ENCODE peak calls at places on chromosomes 12 and 14, in five cellular contexts. V is HCT116, L is suprapubic skin, T is transverse colon, W is sigmoid colon. D is an unnamed sample.

GRCh38 chr14:101894365-101895113 is 69.8 kb upstream of the DYNC1H1 start:
- DNase-seq in W (no peak), V (no peak), T (peak; percentile 5), L (no peak), D (no peak)

GRCh38 chr14:22887990-22888378 is 5.0 kb downstream of the REM2 start:
- DNase-seq in V (no peak), L (no peak), W (no peak), T (peak; percentile 62), D (no peak)

GRCh38 chr12:54370218-54370730 is 6.0 kb upstream of the GPR84 start:
- DNase-seq in V (no peak), L (peak; percentile 91), W (peak; percentile 92), T (peak; percentile 79), D (peak; percentile 79)

GRCh38 chr12:43676183-43676813 is 82.3 kb downstream of the PUS7L start:
- DNase-seq in T (no peak), V (peak; percentile 46), L (no peak), W (no peak), D (no peak)

GRCh38 chr14:68395585-68395984 is 397.3 kb downstream of the ZFP36L1 start:
- DNase-seq in L (peak; percentile 74), V (no peak), W (peak; percentile 84), T (no peak), D (no peak)

GRCh38 chr12:68122236-68122920 is 37.2 kb downstream of the IFNG start:
- DNase-seq in V (no peak), L (no peak), W (no peak), T (no peak), D (no peak)

GRCh38 chr12:66014818-66015217 is 115.7 kb downstream of the LLPH start:
- DNase-seq in W (no peak), V (no peak), L (no peak), T (no peak), D (no peak)

GRCh38 chr14:95830386-95830785 is 46.2 kb upstream of the TUNAR start:
- DNase-seq in L (no peak), W (no peak), T (no peak), V (no peak), D (no peak)

GRCh38 chr12:1419849-1420371 is 174.5 kb downstream of the FBXL14 start:
- DNase-seq in V (no peak), W (no peak), L (no peak), T (no peak), D (no peak)

GRCh38 chr12:12379831-12380730 is 23.2 kb downstream of the BORCS5 start:
- DNase-seq in V (no peak), L (no peak), W (no peak), T (no peak), D (no peak)

GRCh38 chr12:880656-881055 is 68.8 kb downstream of the RAD52 start:
- DNase-seq in V (no peak), L (no peak), T (no peak), W (no peak), D (no peak)

GRCh38 chr14:99899578-99900178 is 106.5 kb downstream of the EML1 start:
- DNase-seq in W (no peak), L (no peak), T (no peak), V (peak; percentile 8), D (no peak)

GRCh38 chr14:52879958-52880357 is 70.9 kb downstream of the FERMT2 start:
- DNase-seq in T (no peak), V (no peak), L (no peak), W (no peak), D (no peak)

GRCh38 chr14:24508155-24508554 is at the start of gene CMA1:
- DNase-seq in W (no peak), T (no peak), V (no peak), L (no peak), D (no peak)

GRCh38 chr12:17691369-17691768 is 398.6 kb downstream of the RERGL start:
- DNase-seq in T (no peak), V (no peak), W (no peak), L (no peak), D (no peak)

GRCh38 chr14:99261916-99262787 is 9.8 kb downstream of the BCL11B start:
- DNase-seq in V (no peak), T (peak; percentile 57), L (no peak), W (no peak), D (no peak)

GRCh38 chr12:54977857-54978256 is 6.7 kb downstream of the TESPA1 start:
- DNase-seq in T (no peak), W (no peak), L (no peak), V (no peak), D (no peak)

GRCh38 chr12:115338566-115339294 is 654.8 kb upstream of the TBX3 start:
- DNase-seq in T (no peak), V (no peak), W (no peak), L (no peak), D (no peak)

GRCh38 chr12:115335048-115335447 is 651.1 kb upstream of the TBX3 start:
- DNase-seq in V (no peak), T (no peak), W (no peak), L (no peak), D (no peak)

GRCh38 chr12:115335594-115335993 is 651.6 kb upstream of the TBX3 start:
- DNase-seq in V (no peak), T (no peak), W (no peak), L (peak; percentile 57), D (no peak)

GRCh38 chr12:115336506-115336905 is 652.5 kb upstream of the TBX3 start:
- DNase-seq in T (no peak), L (no peak), V (no peak), W (no peak), D (no peak)

DNA sequence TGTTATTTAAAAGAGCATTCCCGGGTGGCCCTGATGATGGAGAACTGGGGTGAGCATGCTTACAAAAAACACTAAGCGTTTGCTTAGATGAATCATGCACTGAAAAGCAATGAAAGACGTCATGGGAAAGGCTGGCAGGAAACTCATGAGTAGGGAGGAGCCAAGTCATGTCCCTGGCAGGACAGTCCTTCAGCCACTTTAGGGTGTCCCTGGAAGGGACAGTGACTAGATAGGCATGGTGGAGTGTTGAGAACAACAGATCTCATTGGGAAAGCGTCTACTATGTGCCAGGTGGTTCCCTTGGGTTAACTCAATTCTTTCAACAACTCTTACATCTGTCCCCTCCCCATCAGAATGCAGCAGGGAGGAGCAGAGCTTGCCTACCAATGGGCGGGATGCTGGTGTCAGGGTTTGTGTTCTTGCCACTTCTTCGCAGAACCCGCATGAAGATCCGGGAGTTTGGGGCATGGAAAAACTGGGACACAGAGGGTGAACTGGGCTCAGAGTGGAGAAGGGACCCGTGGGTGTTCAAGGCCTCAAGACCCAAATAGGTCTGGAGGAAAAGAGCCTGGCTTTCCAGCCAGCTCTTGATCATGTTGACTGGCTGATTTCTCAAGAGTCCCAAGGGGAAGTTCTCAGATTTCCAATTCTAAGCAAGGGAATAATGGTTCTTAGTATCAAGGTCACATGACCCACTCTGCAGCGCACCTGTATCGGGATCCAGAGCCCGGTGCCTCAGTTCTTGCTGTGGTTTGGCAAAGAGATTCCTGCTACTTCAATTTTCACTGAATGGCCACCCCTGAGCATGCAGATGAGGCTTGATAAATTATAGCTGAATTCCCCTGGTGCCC is 653.9 kb upstream of the TBX3 start:
- DNase-seq in T (peak; percentile 17), W (peak; percentile 79), V (peak; percentile 39), L (peak; percentile 84), D (peak; percentile 42)
- TF ChIP-seq POLR2AphosphoS5 in T (peak; percentile 8), W (peak; percentile 43), V (no peak), L (peak; percentile 71), D (peak; percentile 54)

GRCh38 chr12:110640275-110641025 is 26.5 kb downstream of the TCTN1 start:
- DNase-seq in W (no peak), V (no peak), L (no peak), T (no peak), D (no peak)
- H3K4me3 ChIP-seq in W (no peak overlapping the region), V (no peak overlapping the region), L (no peak overlapping the region), T (no peak overlapping the region), D (no peak overlapping the region)

GRCh38 chr14:104973215-104974145 is 4.7 kb downstream of the AHNAK2 start:
- DNase-seq in L (peak; percentile 94), W (peak; percentile 97), V (peak; percentile 98), T (peak; percentile 87), D (peak; percentile 93)

GRCh38 chr14:104974146-104974541 is 4.0 kb downstream of the AHNAK2 start:
- DNase-seq in W (no peak), L (no peak), V (no peak), T (no peak), D (no peak)

GRCh38 chr14:104970231-104971068 is 7.7 kb downstream of the AHNAK2 start:
- DNase-seq in V (peak; percentile 56), W (peak; percentile 97), T (peak; percentile 64), L (peak; percentile 94), D (no peak)

GRCh38 chr14:104971447-104972240 is 6.5 kb downstream of the AHNAK2 start:
- DNase-seq in V (no peak), W (no peak), T (no peak), L (no peak), D (no peak)

GRCh38 chr14:104972301-104973211 is 5.6 kb downstream of the AHNAK2 start:
- DNase-seq in W (peak; percentile 93), T (peak; percentile 84), L (peak; percentile 94), V (peak; percentile 86), D (peak; percentile 87)
- H3K4me1 ChIP-seq in W (peaks cover 100% of the 10 kb centered on the region), T (peaks cover 87% of the 10 kb centered on the region), L (peaks cover 92% of the 10 kb centered on the region), V (peaks cover 100% of the 10 kb centered on the region), D (peaks cover 67% of the 10 kb centered on the region)

DNA sequence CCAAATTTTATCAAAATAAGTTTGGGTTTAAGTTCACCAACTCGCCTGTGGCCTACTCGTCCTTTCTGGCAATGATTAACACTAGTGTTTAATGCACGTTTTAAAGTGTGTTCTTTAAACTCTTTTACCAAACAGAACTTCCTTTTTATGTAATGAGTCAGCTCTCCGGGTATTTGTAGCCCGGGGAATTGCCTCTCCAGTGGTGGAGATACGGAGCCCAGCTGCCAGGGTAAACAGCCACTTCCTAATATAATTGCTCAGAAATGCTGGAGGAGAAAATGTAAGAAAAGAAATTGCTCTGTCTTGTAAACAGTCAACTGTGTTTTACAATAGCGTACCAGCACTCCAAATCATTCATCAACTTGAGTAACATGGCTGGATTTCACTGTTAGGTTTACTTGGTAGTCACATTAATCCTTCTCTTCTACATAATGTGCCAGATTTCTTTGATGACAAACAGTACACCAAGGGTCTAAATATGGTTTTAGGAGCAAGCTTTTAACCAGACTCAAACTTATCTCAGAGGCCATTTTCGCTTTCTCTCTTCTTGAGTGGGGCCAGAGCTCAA is 101.1 kb upstream of the SLC38A2 start:
- DNase-seq in V (peak; percentile 87), T (peak; percentile 75), W (peak; percentile 81), L (no peak), D (peak; percentile 40)
- TF ChIP-seq POLR2AphosphoS5 in V (peak; percentile 67), T (peak; percentile 61), W (no peak), L (no peak), D (peak; percentile 37)

DNA sequence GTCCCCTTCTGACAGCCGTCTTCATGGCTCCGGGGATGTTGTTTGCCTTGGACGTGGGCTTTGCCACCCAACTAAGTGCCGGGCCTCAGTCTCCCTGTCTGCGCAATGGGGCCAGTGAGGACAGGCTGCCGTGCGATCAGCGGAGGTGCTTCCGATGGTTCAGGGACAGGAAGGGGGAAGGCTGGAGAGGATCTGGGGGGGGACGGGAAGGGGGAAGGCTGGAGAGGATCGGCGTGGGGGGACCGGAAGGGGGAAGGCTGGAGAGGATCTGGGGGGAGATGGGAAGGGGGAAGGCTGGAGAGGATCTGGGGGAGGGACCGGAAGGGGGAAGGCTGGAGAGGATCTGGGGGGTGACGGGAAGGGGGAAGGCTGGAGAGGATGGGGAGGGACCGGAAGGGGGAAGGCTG is 3.4 kb downstream of the MMP17 start:
- DNase-seq in W (peak; percentile 74), V (no peak), T (no peak), L (no peak), D (no peak)
- H3K4me3 ChIP-seq in W (peak overlapping the region; percentile 60), V (no peak overlapping the region), T (no peak overlapping the region), L (peak overlapping the region; percentile 68), D (peak overlapping the region; percentile 56)